ENCODE peak calls at places on chromosome 17, in five cellular contexts. Y is IMR-90, R is A549, H is HCT116, S is HepG2. T is an unnamed sample.

GRCh38 chr17:65751263-65751662 is 189.8 kb upstream of the AXIN2 start:
- DNase-seq in Y (no peak), R (no peak), H (no peak), S (no peak), T (no peak)

GRCh38 chr17:70859829-70860228 is 690.5 kb downstream of the KCNJ2 start:
- DNase-seq in Y (peak), R (no peak), H (no peak), S (no peak), T (no peak)

GRCh38 chr17:70332811-70333210 is 163.5 kb downstream of the KCNJ2 start:
- DNase-seq in Y (no peak), R (no peak), H (no peak), S (no peak), T (no peak)

GRCh38 chr17:57075785-57076184 is 9.3 kb upstream of the AKAP1 start:
- DNase-seq in Y (no peak), R (no peak), H (no peak), S (no peak), T (no peak)

GRCh38 chr17:36600936-36601302 is 464 bp upstream of the MRM1 start:
- DNase-seq in Y (no peak), R (no peak), H (no peak), S (no peak), T (no peak)

GRCh38 chr17:17849147-17849820 is 12.5 kb upstream of the SREBF1 start:
- DNase-seq in Y (no peak), R (no peak), H (no peak), S (peak), T (no peak)

GRCh38 chr17:28370035-28370743 is at the start of gene VTN:
- DNase-seq in Y (peak), R (peak), H (no peak), S (peak), T (peak)

GRCh38 chr17:62708587-62708986 is 81.1 kb downstream of the MRC2 start:
- DNase-seq in Y (no peak), R (no peak), H (no peak), S (no peak), T (no peak)

GRCh38 chr17:10197721-10198508 is 491 bp downstream of the GAS7 start:
- DNase-seq in Y (no peak), R (no peak), H (no peak), S (no peak), T (no peak)

GRCh38 chr17:43468746-43469544 is 14.8 kb upstream of the DHX8 start:
- DNase-seq in Y (peak), R (no peak), H (peak), S (peak), T (no peak)

GRCh38 chr17:47352848-47353247 is 29.1 kb downstream of the EFCAB13 start:
- DNase-seq in Y (no peak), R (no peak), H (no peak), S (no peak), T (no peak)

GRCh38 chr17:31593806-31594205 is 202.3 kb downstream of the RAB11FIP4 start:
- DNase-seq in Y (peak), R (no peak), H (no peak), S (no peak), T (no peak)

GRCh38 chr17:1072551-1072961 is 75.6 kb downstream of the TIMM22 start:
- DNase-seq in Y (no peak), R (no peak), H (no peak), S (no peak), T (no peak)

GRCh38 chr17:9729735-9730420 is 61.5 kb downstream of the DHRS7C start:
- DNase-seq in Y (peak), R (peak), H (no peak), S (no peak), T (no peak)

GRCh38 chr17:61534414-61534813 is 56.6 kb downstream of the NACA2 start:
- DNase-seq in Y (no peak), R (no peak), H (no peak), S (no peak), T (no peak)

GRCh38 chr17:32519769-32520701 is 33.2 kb downstream of the CDK5R1 start:
- DNase-seq in Y (no peak), R (no peak), H (no peak), S (peak), T (peak)

GRCh38 chr17:73325527-73325842 is 13.7 kb upstream of the CDC42EP4 start:
- DNase-seq in Y (peak), R (no peak), H (no peak), S (no peak), T (no peak)

GRCh38 chr17:563646-564045 is 151.0 kb downstream of the VPS53 start:
- DNase-seq in Y (no peak), R (no peak), H (no peak), S (no peak), T (no peak)

GRCh38 chr17:49247949-49248348 is 17.4 kb upstream of the PHOSPHO1 start:
- DNase-seq in Y (no peak), R (no peak), H (no peak), S (no peak), T (no peak)
- H3K4me2 ChIP-seq in Y (no peak), R (no peak), H (no peak), S (no peak), T (no peak)

DNA sequence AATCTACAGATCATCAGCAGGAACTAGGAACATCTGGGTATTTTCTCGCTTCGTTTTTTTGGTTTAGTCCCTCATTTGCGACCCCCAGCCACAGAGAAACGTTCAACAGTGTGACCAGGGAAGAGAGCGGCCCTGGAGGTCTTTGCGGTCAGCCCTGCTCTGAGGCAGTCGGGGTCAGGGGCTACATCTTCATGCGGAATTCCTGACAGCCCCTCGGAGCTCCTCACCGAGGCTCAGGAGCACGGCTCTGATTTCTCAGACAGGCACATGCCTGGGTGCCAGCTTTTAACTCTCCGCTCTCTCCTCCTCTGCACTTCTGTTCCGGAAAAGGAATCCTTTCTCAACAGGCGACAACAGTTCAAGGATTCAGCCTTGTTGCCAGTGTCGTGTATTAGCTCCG is 8.0 kb upstream of the WDR45B start:
- DNase-seq in Y (no peak), R (no peak), H (no peak), S (no peak), T (no peak)
- TF ChIP-seq POLR2A in Y (no peak), R (peak), H (no peak), S (no peak), T (no peak)

GRCh38 chr17:81961087-81961514 is at the start of gene NOTUM:
- DNase-seq in Y (peak), R (peak), H (no peak), S (peak), T (no peak)
- H3K4me2 ChIP-seq in Y (peak), R (peak), H (peak), S (peak), T (no peak)

GRCh38 chr17:8288336-8289102 is at the start of gene RANGRF:
- DNase-seq in Y (peak), R (peak), H (peak), S (peak), T (peak)
- TF ChIP-seq POLR2A in Y (peak), R (peak), H (peak), S (peak), T (no peak)

GRCh38 chr17:20266806-20267458 is 200.4 kb downstream of the LGALS9B start:
- DNase-seq in Y (peak), R (no peak), H (no peak), S (no peak), T (no peak)
- H3K4me2 ChIP-seq in Y (peak), R (no peak), H (peak), S (no peak), T (no peak)

DNA sequence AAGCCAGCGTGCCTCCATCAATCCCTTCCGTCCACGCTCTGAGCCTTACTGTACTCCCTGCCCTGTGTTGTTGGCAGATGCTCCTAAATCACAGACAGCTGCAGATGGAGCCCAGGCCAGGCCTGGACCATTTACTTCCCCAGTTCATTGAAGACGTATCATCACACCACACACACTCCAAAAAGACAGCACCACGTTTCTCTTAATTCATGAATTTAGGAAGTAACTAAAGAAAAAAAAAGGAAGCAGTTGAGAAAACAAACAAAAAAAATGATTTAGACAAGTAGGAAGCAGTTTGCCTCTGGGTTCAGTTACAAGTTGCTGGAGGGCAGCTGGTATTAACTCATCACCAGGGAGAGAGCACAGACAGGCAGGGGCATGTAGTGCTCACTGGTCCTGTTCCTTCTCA is 7.5 kb upstream of the CD300LD start:
- DNase-seq in Y (no peak), R (no peak), H (no peak), S (no peak), T (no peak)
- TF ChIP-seq POLR2A in Y (no peak), R (no peak), H (no peak), S (no peak), T (no peak)

T was measured in endothelial cell of umbilical vein.